ENCODE peak calls at places on chromosomes 3 and 15, in four cellular contexts. R is progenitor cell of endocrine pancreas, M is heart left ventricle, I is GM13976. E is an unnamed sample.

GRCh38 chr15:39792954-39793353 is 10.3 kb upstream of the FSIP1 start:
- DNase-seq in R (no peak), M (no peak), I (no peak), E (no peak)

GRCh38 chr3:168249539-168250414 is 154.1 kb upstream of the GOLIM4 start:
- DNase-seq in R (peak), M (peak), I (peak), E (peak)

GRCh38 chr3:192577811-192578210 is 149.5 kb downstream of the FGF12 start:
- DNase-seq in R (no peak), M (no peak), I (no peak), E (no peak)

GRCh38 chr15:37133619-37134018 is 33.3 kb upstream of the MEIS2 start:
- DNase-seq in R (no peak), M (no peak), I (no peak), E (no peak)

GRCh38 chr3:112128843-112129727 is 4.0 kb downstream of the GCSAM start:
- DNase-seq in R (no peak), M (no peak), I (no peak), E (no peak)

GRCh38 chr15:66897971-66898370 is 167.4 kb upstream of the SMAD3 start:
- DNase-seq in R (no peak), M (no peak), I (no peak), E (no peak)

GRCh38 chr15:24223739-24224138 is 451.8 kb upstream of the NPAP1 start:
- DNase-seq in R (no peak), M (no peak), I (no peak), E (no peak)

GRCh38 chr15:101323793-101324505 is 28.9 kb upstream of the SNRPA1 start:
- DNase-seq in R (no peak), M (no peak), I (no peak), E (no peak)

GRCh38 chr15:60005352-60006202 is 1.5 kb downstream of the FOXB1 start:
- DNase-seq in R (no peak), M (no peak), I (peak), E (no peak)

GRCh38 chr3:176469694-176470205 is 727.5 kb downstream of the TBL1XR1 start:
- DNase-seq in R (no peak), M (no peak), I (no peak), E (no peak)

GRCh38 chr3:62246985-62247384 is 126.4 kb downstream of the FEZF2 start:
- DNase-seq in R (no peak), M (no peak), I (no peak), E (no peak)

GRCh38 chr3:86815880-86816279 is 175.1 kb downstream of the VGLL3 start:
- DNase-seq in R (no peak), M (no peak), I (no peak), E (no peak)

GRCh38 chr15:96354731-96355560 is 24.4 kb downstream of the NR2F2 start:
- DNase-seq in R (no peak), M (no peak), I (no peak), E (no peak)

GRCh38 chr15:101187820-101188516 is 63.9 kb downstream of the CHSY1 start:
- DNase-seq in R (no peak), M (no peak), I (no peak), E (no peak)

GRCh38 chr3:188646592-188646991 is 492.6 kb downstream of the LPP start:
- DNase-seq in R (no peak), M (no peak), I (no peak), E (no peak)

GRCh38 chr3:9686050-9686384 is 17.6 kb upstream of the CPNE9 start:
- DNase-seq in R (no peak), M (no peak), I (no peak), E (no peak)

GRCh38 chr3:45026038-45026437 is at the start of gene CLEC3B:
- DNase-seq in R (no peak), M (peak), I (no peak), E (no peak)

GRCh38 chr3:157477441-157477840 is 25.8 kb downstream of the VEPH1 start:
- DNase-seq in R (no peak), M (no peak), I (no peak), E (no peak)

GRCh38 chr15:38398134-38398533 is 55.8 kb upstream of the FAM98B start:
- DNase-seq in R (no peak), M (peak), I (no peak), E (no peak)

GRCh38 chr3:16392733-16393132 is 120.8 kb downstream of the RFTN1 start:
- DNase-seq in R (no peak), M (no peak), I (no peak), E (no peak)

GRCh38 chr15:40828447-40829036 is at the start of gene PPP1R14D:
- DNase-seq in R (no peak), M (no peak), I (no peak), E (no peak)

GRCh38 chr3:66224220-66224619 is 3.4 kb downstream of the SLC25A26 start:
- DNase-seq in R (no peak), M (no peak), I (no peak), E (no peak)

GRCh38 chr15:56243774-56244236 is at the start of gene RFX7:
- DNase-seq in R (peak), M (peak), I (peak), E (peak)

GRCh38 chr3:123096701-123097100 is 29.9 kb downstream of the PDIA5 start:
- DNase-seq in R (no peak), M (peak), I (no peak), E (no peak)

GRCh38 chr3:43499256-43499655 is 122.6 kb downstream of the ANO10 start:
- DNase-seq in R (no peak), M (no peak), I (no peak), E (no peak)

GRCh38 chr15:92877000-92877399 is 23.1 kb upstream of the CHD2 start:
- DNase-seq in R (no peak), M (no peak), I (no peak), E (no peak)

GRCh38 chr3:5466752-5467151 is 279.2 kb downstream of the EDEM1 start:
- DNase-seq in R (no peak), M (no peak), I (no peak), E (no peak)

GRCh38 chr3:121995190-121996137 is 26.6 kb downstream of the ILDR1 start:
- DNase-seq in R (no peak), M (peak), I (no peak), E (no peak)

GRCh38 chr3:198079771-198080520 is 119.9 kb downstream of the LMLN start:
- DNase-seq in R (no peak), M (no peak), I (peak), E (no peak)

GRCh38 chr15:86040360-86041095 is 39.1 kb upstream of the AGBL1 start:
- DNase-seq in R (no peak), M (no peak), I (no peak), E (no peak)

GRCh38 chr3:25585361-25586166 is 79.1 kb downstream of the TOP2B start:
- DNase-seq in R (no peak), M (no peak), I (no peak), E (no peak)

GRCh38 chr3:49721861-49722781 is 1.6 kb downstream of the GMPPB start:
- DNase-seq in R (peak), M (no peak), I (no peak), E (no peak)

GRCh38 chr15:55221090-55222011 is 24.6 kb upstream of the RSL24D1 start:
- DNase-seq in R (no peak), M (no peak), I (peak), E (no peak)

GRCh38 chr15:74283366-74283765 is 47.2 kb downstream of the CCDC33 start:
- DNase-seq in R (no peak), M (no peak), I (no peak), E (no peak)

GRCh38 chr3:11607816-11608215 is 35.9 kb downstream of the VGLL4 start:
- DNase-seq in R (no peak), M (no peak), I (no peak), E (no peak)

GRCh38 chr15:99201410-99202175 is 47.8 kb downstream of the TTC23 start:
- DNase-seq in R (no peak), M (no peak), I (no peak), E (no peak)

GRCh38 chr3:66582721-66583141 is 81.9 kb upstream of the LRIG1 start:
- DNase-seq in R (no peak), M (no peak), I (peak), E (no peak)

GRCh38 chr15:45796433-45796832 is 161.6 kb downstream of the SQOR start:
- DNase-seq in R (no peak), M (no peak), I (no peak), E (no peak)

GRCh38 chr15:45799508-45799907 is 164.7 kb downstream of the SQOR start:
- DNase-seq in R (no peak), M (no peak), I (no peak), E (no peak)

GRCh38 chr15:45801543-45801942 is 166.7 kb downstream of the SQOR start:
- DNase-seq in R (no peak), M (no peak), I (no peak), E (no peak)

GRCh38 chr15:45804028-45804427 is 169.2 kb downstream of the SQOR start:
- DNase-seq in R (no peak), M (no peak), I (no peak), E (no peak)

DNA sequence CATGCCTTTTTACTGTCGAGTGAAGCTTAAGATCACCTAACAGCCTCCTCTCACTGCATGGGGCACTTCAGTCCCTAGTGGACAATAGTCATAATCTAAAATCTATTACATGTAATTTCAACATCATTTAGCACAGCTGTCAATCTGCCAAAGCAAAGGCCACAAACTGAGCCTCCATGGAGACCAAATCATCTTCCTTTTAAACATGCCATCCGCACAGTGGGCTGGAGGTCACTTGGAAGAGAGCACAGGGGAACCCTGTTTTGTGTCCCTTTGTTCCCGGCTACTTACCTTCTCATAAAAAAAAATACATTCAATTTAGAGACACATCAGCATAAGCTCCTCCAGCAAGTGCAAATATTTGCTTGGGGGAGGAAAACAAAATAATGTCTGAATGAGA is 167.3 kb downstream of the SQOR start:
- DNase-seq in R (no peak), M (no peak), I (no peak), E (no peak)
- TF ChIP-seq CTCF in R (peak), M (no peak), I (no peak), E (no peak)

GRCh38 chr3:71419369-71419768 is 164.2 kb downstream of the FOXP1 start:
- DNase-seq in R (no peak), M (no peak), I (no peak), E (no peak)

GRCh38 chr3:71414189-71414924 is 169.2 kb downstream of the FOXP1 start:
- DNase-seq in R (no peak), M (no peak), I (no peak), E (no peak)

GRCh38 chr3:71413572-71413971 is 170.0 kb downstream of the FOXP1 start:
- DNase-seq in R (no peak), M (no peak), I (no peak), E (no peak)

GRCh38 chr3:71415708-71416108 is 167.8 kb downstream of the FOXP1 start:
- DNase-seq in R (no peak), M (no peak), I (no peak), E (no peak)

DNA sequence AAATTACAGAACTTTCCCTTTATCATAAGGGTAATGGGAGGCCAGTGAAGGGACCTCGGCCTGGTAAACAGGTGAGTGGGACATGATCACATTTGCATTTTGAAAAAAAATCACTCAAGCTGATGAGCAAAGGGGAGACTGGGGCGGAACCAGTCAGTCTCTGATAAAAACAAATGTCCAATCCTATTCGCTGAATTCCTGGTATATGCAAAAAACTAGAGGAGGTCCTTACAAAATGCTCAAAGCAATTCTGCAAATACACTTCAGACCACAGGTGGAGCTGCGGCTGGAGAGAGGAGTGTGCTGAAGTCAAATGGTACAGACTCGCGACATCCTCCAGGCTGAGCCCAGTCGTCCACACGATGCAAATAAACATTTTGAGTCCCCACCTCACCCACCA is 166.7 kb downstream of the FOXP1 start:
- DNase-seq in R (no peak), M (no peak), I (no peak), E (no peak)
- TF ChIP-seq CTCF in R (peak), M (no peak), I (no peak), E (no peak)

DNA sequence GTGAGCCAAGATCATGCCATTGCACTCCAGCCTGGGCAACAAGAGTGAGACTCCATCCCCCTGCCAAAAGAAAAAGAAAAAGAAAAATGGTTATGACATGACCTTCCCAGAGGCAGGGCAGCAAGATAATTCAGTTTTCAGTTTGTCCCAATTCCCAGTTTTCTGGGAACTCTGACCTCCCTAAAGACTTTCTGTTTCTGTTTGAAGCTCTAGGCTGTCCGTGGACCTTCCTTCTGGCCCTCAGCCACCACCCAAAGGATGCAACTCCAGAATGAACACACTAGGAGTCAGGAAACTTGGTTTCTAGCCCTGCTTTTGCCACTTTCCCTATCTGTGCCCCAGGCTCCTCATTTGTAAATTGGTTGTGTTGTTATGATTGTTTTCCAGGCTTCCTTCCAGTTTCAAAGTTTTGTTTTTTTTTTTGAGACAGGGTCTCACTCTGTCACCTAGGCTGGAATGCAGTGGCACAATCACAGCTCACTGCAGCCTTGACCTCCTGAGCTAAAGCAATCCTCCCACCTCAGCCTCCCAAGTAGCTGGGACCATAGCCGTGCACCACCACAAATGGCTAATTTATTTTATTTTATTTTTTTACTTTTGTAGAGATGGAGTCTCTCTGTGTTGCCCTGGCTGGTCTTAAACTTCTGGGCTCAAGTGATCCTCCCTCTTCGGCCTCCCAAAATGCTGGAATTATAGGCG is 68.6 kb downstream of the CDC25A start:
- DNase-seq in R (no peak), M (peak), I (no peak), E (no peak)
- TF ChIP-seq CTCF in R (no peak), M (no peak), I (no peak), E (no peak)

GRCh38 chr3:63795438-63795837 is 23.7 kb upstream of the C3orf49 start:
- DNase-seq in R (no peak), M (no peak), I (no peak), E (no peak)

GRCh38 chr3:63791974-63792373 is 27.1 kb upstream of the C3orf49 start:
- DNase-seq in R (no peak), M (no peak), I (no peak), E (no peak)
- TF ChIP-seq CTCF in R (peak), M (peak), I (no peak), E (no peak)

DNA sequence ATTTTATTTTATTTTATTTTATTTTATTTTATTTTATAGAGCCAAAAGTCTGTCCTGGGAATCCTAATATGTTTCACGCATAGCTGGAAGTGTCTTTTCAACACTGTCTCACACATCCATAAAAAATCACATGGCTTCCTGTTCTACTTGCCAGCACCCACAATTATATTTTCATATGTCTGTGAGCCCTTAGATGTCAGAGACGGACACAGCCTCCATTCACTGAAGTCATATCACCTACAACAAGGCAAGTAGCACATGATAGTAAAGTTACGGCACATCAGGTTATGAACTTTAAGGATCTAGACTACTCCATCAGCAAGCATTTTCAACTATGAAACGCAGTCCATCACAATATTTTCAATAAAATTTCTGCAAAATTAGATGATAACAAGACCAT is 168.4 kb downstream of the ZIC4 start:
- DNase-seq in R (no peak), M (no peak), I (no peak), E (no peak)
- TF ChIP-seq CTCF in R (no peak), M (no peak), I (no peak), E (no peak)

DNA sequence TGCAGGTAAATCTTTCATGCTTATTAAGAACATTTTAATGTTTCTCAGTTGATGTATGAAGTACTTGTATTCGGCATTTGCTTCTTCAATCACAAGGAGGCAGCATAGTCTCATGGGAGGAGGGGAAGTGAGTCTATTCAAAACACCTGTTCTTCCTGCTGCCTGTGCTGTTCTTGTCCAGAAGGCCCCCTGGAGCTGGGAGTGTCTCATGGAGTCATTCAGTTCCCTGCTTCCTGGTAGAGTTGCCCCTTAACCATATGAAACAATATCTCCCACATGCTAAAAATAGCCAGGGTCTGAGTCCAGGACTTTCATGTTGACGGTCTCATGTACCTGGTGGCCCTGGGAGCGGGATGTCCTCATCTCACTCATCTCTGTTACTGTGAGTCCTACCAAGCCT is 15.5 kb upstream of the PPP1R2 start:
- DNase-seq in R (no peak), M (no peak), I (no peak), E (no peak)
- TF ChIP-seq CTCF in R (peak), M (peak), I (peak), E (no peak)

GRCh38 chr15:69380100-69380725 is 33.9 kb upstream of the KIF23 start:
- DNase-seq in R (no peak), M (no peak), I (no peak), E (no peak)
- TF ChIP-seq CTCF in R (peak), M (no peak), I (no peak), E (no peak)

GRCh38 chr3:141779667-141780066 is 16.5 kb downstream of the GRK7 start:
- DNase-seq in R (no peak), M (no peak), I (no peak), E (no peak)
- TF ChIP-seq CTCF in R (no peak), M (no peak), I (no peak), E (no peak)

GRCh38 chr3:51100543-51100851 is 284.6 kb upstream of the MANF start:
- DNase-seq in R (no peak), M (no peak), I (no peak), E (no peak)
- TF ChIP-seq CTCF in R (no peak), M (no peak), I (no peak), E (no peak)

GRCh38 chr15:80749589-80749988 is 29.6 kb upstream of the CEMIP start:
- DNase-seq in R (no peak), M (no peak), I (no peak), E (no peak)
- TF ChIP-seq CTCF in R (no peak), M (no peak), I (no peak), E (no peak)

E was measured in mesothelial cell of epicardium.